ENCODE peak calls at places on chromosomes 2 and 18, in eight cellular contexts. One of them, this sample, is unnamed.

GRCh38 chr2:155733091-155733870 is 599.2 kb downstream of the NR4A2 start:
- DNase-seq in gastrocnemius medialis: no peak
- DNase-seq in skeletal muscle cell: no peak
- DNase-seq in fibroblast of the conjunctiva: no peak
- DNase-seq in body of pancreas: no peak
- DNase-seq in DMS 273 treated with DMSO at 0.1 percent for 48 hours: no peak
- DNase-seq in uterus: no peak
- DNase-seq in GM12891: no peak
- DNase-seq in this sample: no peak

GRCh38 chr2:56244911-56245530 is 61.2 kb downstream of the CCDC85A start:
- DNase-seq in gastrocnemius medialis: no peak
- DNase-seq in skeletal muscle cell: no peak
- DNase-seq in fibroblast of the conjunctiva: no peak
- DNase-seq in body of pancreas: no peak
- DNase-seq in DMS 273 treated with DMSO at 0.1 percent for 48 hours: no peak
- DNase-seq in uterus: no peak
- DNase-seq in GM12891: no peak
- DNase-seq in this sample: no peak

GRCh38 chr2:240514631-240515030 is 43.2 kb downstream of the ANKMY1 start:
- DNase-seq in gastrocnemius medialis: no peak
- DNase-seq in skeletal muscle cell: no peak
- DNase-seq in fibroblast of the conjunctiva: no peak
- DNase-seq in body of pancreas: peak
- DNase-seq in DMS 273 treated with DMSO at 0.1 percent for 48 hours: no peak
- DNase-seq in uterus: peak
- DNase-seq in GM12891: no peak
- DNase-seq in this sample: no peak

GRCh38 chr2:85796549-85797262 is 42.9 kb downstream of the ATOH8 start:
- DNase-seq in gastrocnemius medialis: no peak
- DNase-seq in skeletal muscle cell: no peak
- DNase-seq in fibroblast of the conjunctiva: no peak
- DNase-seq in body of pancreas: peak
- DNase-seq in DMS 273 treated with DMSO at 0.1 percent for 48 hours: no peak
- DNase-seq in uterus: peak
- DNase-seq in GM12891: no peak
- DNase-seq in this sample: no peak

GRCh38 chr2:158729873-158730620 is 65.1 kb upstream of the DAPL1 start:
- DNase-seq in gastrocnemius medialis: no peak
- DNase-seq in skeletal muscle cell: no peak
- DNase-seq in fibroblast of the conjunctiva: no peak
- DNase-seq in body of pancreas: no peak
- DNase-seq in DMS 273 treated with DMSO at 0.1 percent for 48 hours: no peak
- DNase-seq in uterus: no peak
- DNase-seq in GM12891: no peak
- DNase-seq in this sample: no peak

GRCh38 chr2:143885461-143885860 is 634.5 kb downstream of the ZEB2 start:
- DNase-seq in gastrocnemius medialis: no peak
- DNase-seq in skeletal muscle cell: no peak
- DNase-seq in fibroblast of the conjunctiva: no peak
- DNase-seq in body of pancreas: no peak
- DNase-seq in DMS 273 treated with DMSO at 0.1 percent for 48 hours: no peak
- DNase-seq in uterus: no peak
- DNase-seq in GM12891: no peak
- DNase-seq in this sample: no peak

GRCh38 chr2:63064197-63064596 is 13.6 kb downstream of the OTX1 start:
- DNase-seq in gastrocnemius medialis: no peak
- DNase-seq in skeletal muscle cell: no peak
- DNase-seq in fibroblast of the conjunctiva: no peak
- DNase-seq in body of pancreas: no peak
- DNase-seq in DMS 273 treated with DMSO at 0.1 percent for 48 hours: no peak
- DNase-seq in uterus: no peak
- DNase-seq in GM12891: no peak
- DNase-seq in this sample: no peak

GRCh38 chr2:145832681-145833080 is 1312.8 kb upstream of the ZEB2 start:
- DNase-seq in gastrocnemius medialis: no peak
- DNase-seq in skeletal muscle cell: no peak
- DNase-seq in fibroblast of the conjunctiva: no peak
- DNase-seq in body of pancreas: no peak
- DNase-seq in DMS 273 treated with DMSO at 0.1 percent for 48 hours: no peak
- DNase-seq in uterus: no peak
- DNase-seq in GM12891: no peak
- DNase-seq in this sample: no peak

GRCh38 chr2:18623782-18624181 is 34.4 kb upstream of the NT5C1B start:
- DNase-seq in gastrocnemius medialis: no peak
- DNase-seq in skeletal muscle cell: peak
- DNase-seq in fibroblast of the conjunctiva: peak
- DNase-seq in body of pancreas: no peak
- DNase-seq in DMS 273 treated with DMSO at 0.1 percent for 48 hours: no peak
- DNase-seq in uterus: no peak
- DNase-seq in GM12891: no peak
- DNase-seq in this sample: no peak

GRCh38 chr2:71965530-71965929 is 182.1 kb downstream of the CYP26B1 start:
- DNase-seq in gastrocnemius medialis: no peak
- DNase-seq in skeletal muscle cell: no peak
- DNase-seq in fibroblast of the conjunctiva: no peak
- DNase-seq in body of pancreas: no peak
- DNase-seq in DMS 273 treated with DMSO at 0.1 percent for 48 hours: no peak
- DNase-seq in uterus: no peak
- DNase-seq in GM12891: no peak
- DNase-seq in this sample: no peak

GRCh38 chr18:27278131-27278530 is 93.0 kb upstream of the CHST9 start:
- DNase-seq in gastrocnemius medialis: no peak
- DNase-seq in skeletal muscle cell: no peak
- DNase-seq in fibroblast of the conjunctiva: no peak
- DNase-seq in body of pancreas: no peak
- DNase-seq in DMS 273 treated with DMSO at 0.1 percent for 48 hours: no peak
- DNase-seq in uterus: no peak
- DNase-seq in GM12891: no peak
- DNase-seq in this sample: no peak

GRCh38 chr2:212537311-212538155 is 1.1 kb downstream of the ERBB4 start:
- DNase-seq in gastrocnemius medialis: peak
- DNase-seq in skeletal muscle cell: no peak
- DNase-seq in fibroblast of the conjunctiva: no peak
- DNase-seq in body of pancreas: peak
- DNase-seq in DMS 273 treated with DMSO at 0.1 percent for 48 hours: no peak
- DNase-seq in uterus: no peak
- DNase-seq in GM12891: no peak
- DNase-seq in this sample: no peak

GRCh38 chr2:1556286-1556685 is 143.0 kb downstream of the TPO start:
- DNase-seq in gastrocnemius medialis: no peak
- DNase-seq in skeletal muscle cell: no peak
- DNase-seq in fibroblast of the conjunctiva: no peak
- DNase-seq in body of pancreas: no peak
- DNase-seq in DMS 273 treated with DMSO at 0.1 percent for 48 hours: no peak
- DNase-seq in uterus: no peak
- DNase-seq in GM12891: no peak
- DNase-seq in this sample: no peak

GRCh38 chr2:72204782-72205545 is 57.3 kb upstream of the CYP26B1 start:
- DNase-seq in gastrocnemius medialis: no peak
- DNase-seq in skeletal muscle cell: no peak
- DNase-seq in fibroblast of the conjunctiva: no peak
- DNase-seq in body of pancreas: no peak
- DNase-seq in DMS 273 treated with DMSO at 0.1 percent for 48 hours: no peak
- DNase-seq in uterus: no peak
- DNase-seq in GM12891: no peak
- DNase-seq in this sample: no peak

GRCh38 chr2:121736140-121736461 is 574 bp downstream of the NIFK start:
- DNase-seq in gastrocnemius medialis: no peak
- DNase-seq in skeletal muscle cell: no peak
- DNase-seq in fibroblast of the conjunctiva: no peak
- DNase-seq in body of pancreas: no peak
- DNase-seq in DMS 273 treated with DMSO at 0.1 percent for 48 hours: no peak
- DNase-seq in uterus: no peak
- DNase-seq in GM12891: no peak
- DNase-seq in this sample: no peak

GRCh38 chr18:28637897-28638296 is 461.0 kb upstream of the CDH2 start:
- DNase-seq in gastrocnemius medialis: no peak
- DNase-seq in skeletal muscle cell: no peak
- DNase-seq in fibroblast of the conjunctiva: no peak
- DNase-seq in body of pancreas: no peak
- DNase-seq in DMS 273 treated with DMSO at 0.1 percent for 48 hours: no peak
- DNase-seq in uterus: no peak
- DNase-seq in GM12891: no peak
- DNase-seq in this sample: no peak

GRCh38 chr18:37672001-37672400 is 106.4 kb upstream of the CELF4 start:
- DNase-seq in gastrocnemius medialis: no peak
- DNase-seq in skeletal muscle cell: no peak
- DNase-seq in fibroblast of the conjunctiva: no peak
- DNase-seq in body of pancreas: no peak
- DNase-seq in DMS 273 treated with DMSO at 0.1 percent for 48 hours: no peak
- DNase-seq in uterus: no peak
- DNase-seq in GM12891: no peak
- DNase-seq in this sample: no peak

GRCh38 chr2:9554841-9555337 is 741 bp downstream of the ADAM17 start:
- DNase-seq in gastrocnemius medialis: no peak
- DNase-seq in skeletal muscle cell: peak
- DNase-seq in fibroblast of the conjunctiva: peak
- DNase-seq in body of pancreas: peak
- DNase-seq in DMS 273 treated with DMSO at 0.1 percent for 48 hours: peak
- DNase-seq in uterus: peak
- DNase-seq in GM12891: no peak
- DNase-seq in this sample: no peak

GRCh38 chr2:105827351-105828096 is 82.8 kb downstream of the NCK2 start:
- DNase-seq in gastrocnemius medialis: no peak
- DNase-seq in skeletal muscle cell: no peak
- DNase-seq in fibroblast of the conjunctiva: no peak
- DNase-seq in body of pancreas: no peak
- DNase-seq in DMS 273 treated with DMSO at 0.1 percent for 48 hours: no peak
- DNase-seq in uterus: no peak
- DNase-seq in GM12891: no peak
- DNase-seq in this sample: no peak

GRCh38 chr2:229388746-229389145 is 117.7 kb upstream of the PID1 start:
- DNase-seq in gastrocnemius medialis: no peak
- DNase-seq in skeletal muscle cell: no peak
- DNase-seq in fibroblast of the conjunctiva: no peak
- DNase-seq in body of pancreas: no peak
- DNase-seq in DMS 273 treated with DMSO at 0.1 percent for 48 hours: no peak
- DNase-seq in uterus: no peak
- DNase-seq in GM12891: no peak
- DNase-seq in this sample: no peak

GRCh38 chr2:111623380-111623779 is 260.6 kb downstream of the ANAPC1 start:
- DNase-seq in gastrocnemius medialis: no peak
- DNase-seq in skeletal muscle cell: no peak
- DNase-seq in fibroblast of the conjunctiva: no peak
- DNase-seq in body of pancreas: no peak
- DNase-seq in DMS 273 treated with DMSO at 0.1 percent for 48 hours: no peak
- DNase-seq in uterus: no peak
- DNase-seq in GM12891: no peak
- DNase-seq in this sample: no peak

GRCh38 chr2:182818541-182819308 is 47.7 kb downstream of the FRZB start:
- DNase-seq in gastrocnemius medialis: no peak
- DNase-seq in skeletal muscle cell: no peak
- DNase-seq in fibroblast of the conjunctiva: no peak
- DNase-seq in body of pancreas: no peak
- DNase-seq in DMS 273 treated with DMSO at 0.1 percent for 48 hours: no peak
- DNase-seq in uterus: no peak
- DNase-seq in GM12891: no peak
- DNase-seq in this sample: no peak

GRCh38 chr2:207092803-207093202 is 72.9 kb downstream of the KLF7 start:
- DNase-seq in gastrocnemius medialis: no peak
- DNase-seq in skeletal muscle cell: no peak
- DNase-seq in fibroblast of the conjunctiva: no peak
- DNase-seq in body of pancreas: no peak
- DNase-seq in DMS 273 treated with DMSO at 0.1 percent for 48 hours: no peak
- DNase-seq in uterus: no peak
- DNase-seq in GM12891: no peak
- DNase-seq in this sample: no peak

GRCh38 chr2:96510931-96511595 is 5.9 kb upstream of the NEURL3 start:
- DNase-seq in gastrocnemius medialis: no peak
- DNase-seq in skeletal muscle cell: no peak
- DNase-seq in fibroblast of the conjunctiva: no peak
- DNase-seq in body of pancreas: no peak
- DNase-seq in DMS 273 treated with DMSO at 0.1 percent for 48 hours: no peak
- DNase-seq in uterus: no peak
- DNase-seq in GM12891: no peak
- DNase-seq in this sample: no peak

GRCh38 chr2:145744541-145745386 is 1224.8 kb upstream of the ZEB2 start:
- DNase-seq in gastrocnemius medialis: no peak
- DNase-seq in skeletal muscle cell: peak
- DNase-seq in fibroblast of the conjunctiva: no peak
- DNase-seq in body of pancreas: no peak
- DNase-seq in DMS 273 treated with DMSO at 0.1 percent for 48 hours: no peak
- DNase-seq in uterus: no peak
- DNase-seq in GM12891: no peak
- DNase-seq in this sample: no peak

This sample was measured in iPS DF 19.7.